ENCODE peak calls at places on chromosome 12, in nine cellular contexts. P, V, A, B, I, M, S, W and K are unnamed samples.

GRCh38 chr12:6902448-6902847 is 2.2 kb upstream of the LRRC23 start:
- DNase-seq in P (no peak), S (no peak), V (no peak), B (no peak), A (no peak), W (no peak), I (no peak), M (no peak), K (no peak)

GRCh38 chr12:43079481-43079880 is 472.5 kb downstream of the ADAMTS20 start:
- DNase-seq in S (no peak), A (no peak), M (no peak), B (no peak), P (no peak), I (no peak), W (peak; percentile 6), V (no peak), K (no peak)

GRCh38 chr12:40225984-40226602 is 1.3 kb downstream of the LRRK2 start:
- DNase-seq in V (peak; percentile 72), S (peak; percentile 53), I (no peak), M (no peak), B (no peak), P (no peak), A (no peak), W (no peak), K (no peak)

GRCh38 chr12:60148831-60149230 is 553.0 kb downstream of the SLC16A7 start:
- DNase-seq in W (peak; percentile 83), P (no peak), M (no peak), V (peak; percentile 6), I (no peak), S (no peak), B (no peak), A (no peak), K (no peak)

GRCh38 chr12:109952873-109953272 is 43.3 kb downstream of the GIT2 start:
- DNase-seq in M (no peak), V (no peak), S (no peak), A (no peak), W (no peak), P (no peak), B (no peak), I (no peak), K (no peak)

GRCh38 chr12:75710361-75711069 is 199.1 kb upstream of the KRR1 start:
- DNase-seq in P (no peak), I (no peak), B (no peak), W (no peak), A (no peak), M (no peak), V (no peak), S (no peak), K (no peak)

GRCh38 chr12:80936353-80936641 is 1.4 kb downstream of the LIN7A start:
- DNase-seq in B (no peak), W (no peak), I (no peak), A (no peak), M (no peak), S (no peak), P (no peak), V (no peak), K (no peak)

GRCh38 chr12:131057722-131058515 is 104.2 kb downstream of the ADGRD1 start:
- DNase-seq in W (no peak), P (no peak), B (peak; percentile 17), V (no peak), S (no peak), A (peak; percentile 39), I (no peak), M (no peak), K (no peak)

GRCh38 chr12:44021471-44021971 is 185.6 kb downstream of the TMEM117 start:
- DNase-seq in S (peak; percentile 36), A (no peak), W (no peak), B (no peak), V (no peak), P (no peak), M (no peak), I (no peak), K (no peak)

GRCh38 chr12:49094966-49095365 is 365 bp upstream of the DHH start:
- DNase-seq in A (no peak), V (no peak), B (no peak), I (no peak), M (no peak), W (no peak), S (no peak), P (no peak), K (no peak)

GRCh38 chr12:49093746-49094103 is 876 bp downstream of the DHH start:
- DNase-seq in M (no peak), P (no peak), S (no peak), I (no peak), W (no peak), V (no peak), B (no peak), A (no peak), K (no peak)

GRCh38 chr12:49092816-49093406 is 1.7 kb downstream of the DHH start:
- DNase-seq in W (no peak), A (no peak), V (no peak), B (no peak), M (no peak), P (no peak), S (no peak), I (no peak), K (no peak)

GRCh38 chr12:49092086-49092815 is 2.4 kb downstream of the DHH start:
- DNase-seq in B (no peak), M (peak; percentile 66), V (peak; percentile 68), S (no peak), A (no peak), I (peak; percentile 43), W (peak; percentile 32), P (no peak), K (peak; percentile 63)

DNA sequence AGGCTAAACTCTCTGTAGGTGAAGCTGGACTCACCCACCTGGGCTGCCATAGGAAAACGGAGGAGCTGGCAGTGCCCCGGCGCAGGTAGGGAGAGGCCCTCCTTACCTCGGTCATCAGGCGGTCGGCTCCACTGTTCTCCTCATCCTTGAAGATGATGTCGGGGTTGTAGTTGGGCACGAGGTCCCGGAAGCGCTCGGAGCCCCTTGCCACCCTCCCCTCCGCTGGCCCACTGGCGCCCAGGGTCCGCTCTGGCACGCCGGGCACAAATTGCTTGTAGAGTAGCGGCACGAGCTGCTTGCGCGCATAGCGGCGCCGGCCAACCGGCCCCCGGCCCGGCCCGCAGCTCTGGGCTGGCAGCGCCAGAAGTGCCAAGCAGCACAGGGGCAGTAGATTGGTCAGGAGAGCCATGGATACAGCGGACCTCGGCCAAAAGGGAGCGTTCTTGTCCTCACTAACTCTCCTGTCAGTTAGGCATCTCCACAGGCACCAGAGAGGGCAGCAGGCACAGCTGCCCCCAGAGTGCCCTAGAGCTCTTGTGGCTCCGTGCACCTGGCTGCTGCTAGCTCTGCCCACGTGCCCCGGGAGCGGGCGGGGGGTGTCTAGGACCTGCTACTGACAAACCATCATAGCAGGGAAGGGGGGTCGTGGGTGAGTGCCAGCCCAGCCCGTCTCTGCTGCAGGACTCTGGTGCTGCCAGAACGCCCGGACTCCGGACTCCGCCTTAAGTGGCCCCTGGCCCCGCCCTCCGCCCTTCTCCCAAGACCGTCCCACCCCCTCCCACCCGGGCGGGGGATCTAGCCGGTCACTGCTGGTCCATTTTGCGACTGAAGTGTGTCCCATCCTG is at the start of gene DHH:
- DNase-seq in I (peak; percentile 40), W (no peak), B (peak; percentile 49), P (peak; percentile 61), A (peak; percentile 71), S (no peak), V (no peak), M (peak; percentile 62), K (peak; percentile 59)
- H3K4me3 ChIP-seq in I (peak within 1 kb of the TSS; percentile 52), W (no peak within 1 kb of the TSS), B (peak within 1 kb of the TSS; percentile 27), P (peak within 1 kb of the TSS; percentile 38), A (no peak within 1 kb of the TSS), S (no peak within 1 kb of the TSS), V (peak within 1 kb of the TSS; percentile 9), M (no peak within 1 kb of the TSS), K (peak within 1 kb of the TSS; percentile 19)

GRCh38 chr12:77940566-77940965 is 109.9 kb downstream of the NAV3 start:
- DNase-seq in I (no peak), V (peak; percentile 41), A (no peak), S (no peak), M (no peak), W (peak; percentile 73), B (no peak), P (no peak), K (no peak)
- H3K4me3 ChIP-seq in I (no peak overlapping the region), V (peak overlapping the region; percentile 34), A (no peak overlapping the region), S (no peak overlapping the region), M (no peak overlapping the region), W (no peak overlapping the region), B (no peak overlapping the region), P (no peak overlapping the region), K (no peak overlapping the region)

GRCh38 chr12:62256408-62257079 is 3.7 kb upstream of the USP15 start:
- DNase-seq in P (no peak), A (peak; percentile 59), V (no peak), M (no peak), W (peak; percentile 64), S (no peak), I (no peak), B (no peak), K (no peak)
- H3K4me3 ChIP-seq in P (no peak overlapping the region), A (no peak overlapping the region), V (no peak overlapping the region), M (no peak overlapping the region), W (no peak overlapping the region), S (no peak overlapping the region), I (no peak overlapping the region), B (peak overlapping the region; percentile 25), K (no peak overlapping the region)

GRCh38 chr12:49054524-49054923 is 6.1 kb downstream of the KMT2D start:
- DNase-seq in V (no peak), W (no peak), S (no peak), I (no peak), P (no peak), B (no peak), A (no peak), M (peak; percentile 39), K (no peak)

GRCh38 chr12:49057888-49058287 is 2.7 kb downstream of the KMT2D start:
- DNase-seq in A (no peak), I (no peak), B (no peak), P (no peak), W (peak; percentile 19), M (peak; percentile 46), V (no peak), S (no peak), K (no peak)

GRCh38 chr12:49054096-49054495 is 6.5 kb downstream of the KMT2D start:
- DNase-seq in W (no peak), S (no peak), I (no peak), M (no peak), B (no peak), V (no peak), A (no peak), P (no peak), K (no peak)

GRCh38 chr12:49055092-49055491 is 5.5 kb downstream of the KMT2D start:
- DNase-seq in I (no peak), M (peak; percentile 14), P (no peak), V (no peak), W (no peak), A (no peak), B (no peak), S (no peak), K (no peak)

DNA sequence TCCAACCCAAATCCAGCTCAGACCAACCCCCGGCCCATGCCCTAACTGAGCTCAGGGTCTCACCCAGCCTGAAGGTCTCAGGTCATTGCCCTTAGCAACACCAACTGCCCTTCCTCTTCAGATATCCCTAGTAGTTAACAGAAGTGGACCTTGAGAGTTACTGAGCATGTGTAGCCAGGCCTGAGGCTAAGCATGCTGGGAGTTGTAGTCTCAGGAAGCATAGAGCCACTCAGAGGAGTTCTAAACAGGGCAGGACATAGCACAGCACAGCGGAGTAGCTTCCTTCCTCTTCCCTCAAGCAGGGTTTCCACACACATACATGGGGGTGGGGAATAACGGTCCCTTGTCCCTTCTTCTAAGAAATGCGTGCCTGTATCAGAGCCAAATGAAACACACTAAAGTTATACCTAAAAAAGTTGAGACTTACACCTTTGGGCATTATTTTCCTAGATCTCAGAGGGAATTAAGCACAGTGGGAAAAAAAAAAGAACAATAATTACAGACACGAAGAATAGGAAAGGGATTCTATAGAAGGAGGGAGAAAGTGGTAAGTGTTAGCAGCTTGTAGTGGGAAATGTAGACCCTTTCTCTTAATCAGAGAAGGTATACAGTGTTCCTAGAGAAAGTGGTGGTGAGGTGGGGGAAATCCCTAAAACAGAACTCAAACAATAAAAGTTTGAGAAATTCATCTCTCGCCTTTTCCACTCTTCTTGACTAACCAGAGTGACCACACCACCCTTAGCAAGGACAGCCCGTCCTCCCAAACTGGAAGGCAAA is 4.4 kb downstream of the KMT2D start:
- DNase-seq in W (peak; percentile 85), M (peak; percentile 21), I (no peak), S (peak; percentile 63), A (peak; percentile 88), P (peak; percentile 74), V (peak; percentile 83), B (peak; percentile 75), K (peak; percentile 45)
- H3K4me3 ChIP-seq in W (no peak overlapping the region), M (no peak overlapping the region), I (peak overlapping the region; percentile 99), S (peak overlapping the region; percentile 84), A (no peak overlapping the region), P (peak overlapping the region; percentile 95), V (no peak overlapping the region), B (peak overlapping the region; percentile 99), K (no peak overlapping the region)